ENCODE peak calls at places on chromosomes 3 and 15, in four cellular contexts. Z is right cardiac atrium; E is effector CD4-positive, alpha-beta T cell; H is activated effector memory CD4-positive, alpha-beta T cell treated with Interleukin-2 at 50 U/mL for 16 hours. M is an unnamed sample.

GRCh38 chr3:56839784-56840724 is 38.3 kb upstream of the ARHGEF3 start:
- DNase-seq in Z (no peak), H (no peak), E (no peak), M (no peak)

GRCh38 chr3:73203633-73204032 is 142.2 kb downstream of the EBLN2 start:
- DNase-seq in H (no peak), Z (no peak), E (no peak), M (no peak)

GRCh38 chr15:52805351-52806283 is 15.5 kb upstream of the ONECUT1 start:
- DNase-seq in E (no peak), H (no peak), Z (no peak), M (no peak)

GRCh38 chr3:72381584-72381983 is 466.7 kb downstream of the SHQ1 start:
- DNase-seq in H (no peak), Z (no peak), E (no peak), M (no peak)

GRCh38 chr3:9102240-9102841 is 139.1 kb upstream of the RAD18 start:
- DNase-seq in Z (no peak), E (no peak), H (no peak), M (no peak)

GRCh38 chr3:10367466-10367865 is 46.6 kb upstream of the SEC13 start:
- DNase-seq in H (no peak), E (no peak), Z (no peak), M (no peak)

GRCh38 chr3:22714758-22715157 is 488.4 kb upstream of the UBE2E2 start:
- DNase-seq in Z (no peak), H (no peak), E (no peak), M (no peak)

GRCh38 chr15:68210821-68211655 is 5.9 kb upstream of the CALML4 start:
- DNase-seq in Z (peak), H (peak), E (peak), M (peak)

GRCh38 chr3:129315386-129315991 is 36.8 kb downstream of the HMCES start:
- DNase-seq in E (peak), Z (peak), H (peak), M (peak)

GRCh38 chr3:184242297-184242685 is 6.5 kb downstream of the ALG3 start:
- DNase-seq in E (no peak), Z (no peak), H (no peak), M (no peak)

GRCh38 chr3:52220380-52221026 is 4.9 kb downstream of the TLR9 start:
- DNase-seq in H (peak), Z (peak), E (peak), M (peak)

GRCh38 chr15:90300988-90301715 is 35.7 kb downstream of the NGRN start:
- DNase-seq in E (peak), H (peak), Z (peak), M (peak)

GRCh38 chr3:186360779-186361178 is 1.3 kb downstream of the DGKG start:
- DNase-seq in H (no peak), Z (peak), E (no peak), M (no peak)

GRCh38 chr3:61053781-61054496 is 197.3 kb downstream of the FHIT start:
- DNase-seq in E (no peak), Z (no peak), H (no peak), M (no peak)

GRCh38 chr15:97978408-97979130 is 18.1 kb downstream of the ARRDC4 start:
- DNase-seq in Z (no peak), E (no peak), H (no peak), M (no peak)

GRCh38 chr3:185823280-185824044 is 1.4 kb downstream of the IGF2BP2 start:
- DNase-seq in H (no peak), Z (peak), E (no peak), M (no peak)

GRCh38 chr15:65731926-65732325 is 60.2 kb downstream of the DENND4A start:
- DNase-seq in E (no peak), H (no peak), Z (no peak), M (no peak)

GRCh38 chr15:59636184-59636583 is 21.1 kb downstream of the GTF2A2 start:
- DNase-seq in E (no peak), H (no peak), Z (no peak), M (no peak)

GRCh38 chr3:189981668-189982067 is 139.0 kb downstream of the P3H2 start:
- DNase-seq in E (no peak), H (no peak), Z (no peak), M (no peak)

GRCh38 chr3:122930371-122930997 is 97.1 kb downstream of the SEMA5B start:
- DNase-seq in Z (no peak), H (no peak), E (no peak), M (no peak)

GRCh38 chr3:172595648-172596393 is 72.6 kb upstream of the TNFSF10 start:
- DNase-seq in H (peak), E (peak), Z (no peak), M (peak)

GRCh38 chr15:36218322-36218721 is 361.1 kb upstream of the CDIN1 start:
- DNase-seq in E (no peak), H (no peak), Z (no peak), M (no peak)

GRCh38 chr3:117399311-117400068 is 689.9 kb downstream of the TUSC7 start:
- DNase-seq in H (no peak), E (no peak), Z (no peak), M (no peak)

GRCh38 chr15:66865622-66866611 is 163.9 kb downstream of the SMAD6 start:
- DNase-seq in E (no peak), Z (no peak), H (no peak), M (no peak)

GRCh38 chr15:52466134-52466701 is 62.5 kb downstream of the MYO5A start:
- DNase-seq in Z (peak), E (no peak), H (no peak), M (peak)

GRCh38 chr3:189383630-189384029 is 211.9 kb downstream of the TPRG1 start:
- DNase-seq in E (no peak), H (no peak), Z (no peak), M (no peak)

GRCh38 chr15:34436126-34436955 is 1.3 kb downstream of the GOLGA8A start:
- DNase-seq in H (peak), Z (peak), E (peak), M (peak)

GRCh38 chr3:151085227-151085888 is at the start of gene MED12L:
- DNase-seq in E (no peak), Z (peak), H (peak), M (peak)

GRCh38 chr3:172380632-172381031 is 67.6 kb downstream of the GHSR start:
- DNase-seq in Z (no peak), E (no peak), H (no peak), M (no peak)